ENCODE peak calls at places on chromosomes 13 and 19, in four cellular contexts. One of them, this sample, is unnamed. For H3K4me1, the result is how much of the 10 kb centered on the place peaks cover.

GRCh38 chr13:66992183-66992582 is 238.0 kb downstream of the PCDH9 start:
- DNase-seq in mammary epithelial cell: peak
- DNase-seq in heart left ventricle: no peak
- DNase-seq in CD8-positive, alpha-beta T cell: no peak
- DNase-seq in this sample: no peak

GRCh38 chr13:39446865-39447264 is 156.1 kb downstream of the LHFPL6 start:
- DNase-seq in CD8-positive, alpha-beta T cell: no peak
- DNase-seq in heart left ventricle: no peak
- DNase-seq in mammary epithelial cell: no peak
- DNase-seq in this sample: no peak

GRCh38 chr19:47658431-47659383 is 49.8 kb downstream of the BICRA start:
- DNase-seq in CD8-positive, alpha-beta T cell: no peak
- DNase-seq in heart left ventricle: no peak
- DNase-seq in mammary epithelial cell: no peak
- DNase-seq in this sample: peak

GRCh38 chr13:80307401-80307987 is 33.4 kb downstream of the SPRY2 start:
- DNase-seq in heart left ventricle: no peak
- DNase-seq in CD8-positive, alpha-beta T cell: no peak
- DNase-seq in mammary epithelial cell: no peak
- DNase-seq in this sample: no peak

GRCh38 chr13:48892311-48892710 is 83.4 kb upstream of the FNDC3A start:
- DNase-seq in heart left ventricle: no peak
- DNase-seq in mammary epithelial cell: peak
- DNase-seq in CD8-positive, alpha-beta T cell: no peak
- DNase-seq in this sample: no peak

GRCh38 chr13:30846311-30846710 is 59.8 kb upstream of the MEDAG start:
- DNase-seq in mammary epithelial cell: peak
- DNase-seq in heart left ventricle: no peak
- DNase-seq in CD8-positive, alpha-beta T cell: no peak
- DNase-seq in this sample: no peak

GRCh38 chr13:45989607-45990006 is 62.9 kb downstream of the ZC3H13 start:
- DNase-seq in heart left ventricle: no peak
- DNase-seq in CD8-positive, alpha-beta T cell: no peak
- DNase-seq in mammary epithelial cell: peak
- DNase-seq in this sample: no peak

GRCh38 chr19:34480971-34481821 is at the start of gene WTIP:
- DNase-seq in mammary epithelial cell: peak
- DNase-seq in CD8-positive, alpha-beta T cell: no peak
- DNase-seq in heart left ventricle: peak
- DNase-seq in this sample: peak

GRCh38 chr19:1026189-1027019 is at the start of gene CNN2:
- DNase-seq in mammary epithelial cell: peak
- DNase-seq in heart left ventricle: peak
- DNase-seq in CD8-positive, alpha-beta T cell: peak
- DNase-seq in this sample: peak

GRCh38 chr19:49506575-49507105 is 5.8 kb upstream of the FCGRT start:
- DNase-seq in CD8-positive, alpha-beta T cell: peak
- DNase-seq in mammary epithelial cell: peak
- DNase-seq in heart left ventricle: no peak
- DNase-seq in this sample: peak

GRCh38 chr19:12293771-12294307 is 844 bp downstream of the ZNF44 start:
- DNase-seq in mammary epithelial cell: peak
- DNase-seq in heart left ventricle: peak
- DNase-seq in CD8-positive, alpha-beta T cell: peak
- DNase-seq in this sample: peak

GRCh38 chr19:28631931-28632330 is 581.0 kb downstream of the UQCRFS1 start:
- DNase-seq in mammary epithelial cell: no peak
- DNase-seq in CD8-positive, alpha-beta T cell: no peak
- DNase-seq in heart left ventricle: no peak
- DNase-seq in this sample: no peak

GRCh38 chr19:2305424-2305823 is 2.5 kb downstream of the LINGO3 start:
- DNase-seq in CD8-positive, alpha-beta T cell: no peak
- DNase-seq in mammary epithelial cell: no peak
- DNase-seq in heart left ventricle: no peak
- DNase-seq in this sample: no peak

GRCh38 chr19:1826557-1827521 is 14.8 kb upstream of the ATP8B3 start:
- DNase-seq in mammary epithelial cell: no peak
- DNase-seq in CD8-positive, alpha-beta T cell: no peak
- DNase-seq in heart left ventricle: no peak
- DNase-seq in this sample: no peak

GRCh38 chr13:92317066-92317465 is 909.5 kb upstream of the GPC6 start:
- DNase-seq in CD8-positive, alpha-beta T cell: no peak
- DNase-seq in mammary epithelial cell: no peak
- DNase-seq in heart left ventricle: no peak
- DNase-seq in this sample: no peak

GRCh38 chr13:95607363-95607762 is 37.1 kb downstream of the DZIP1 start:
- DNase-seq in mammary epithelial cell: peak
- DNase-seq in heart left ventricle: no peak
- DNase-seq in CD8-positive, alpha-beta T cell: no peak
- DNase-seq in this sample: no peak

GRCh38 chr19:335486-336066 is 9.0 kb downstream of the MIER2 start:
- DNase-seq in mammary epithelial cell: no peak
- DNase-seq in heart left ventricle: no peak
- DNase-seq in CD8-positive, alpha-beta T cell: no peak
- DNase-seq in this sample: no peak

GRCh38 chr19:49324801-49325491 is at the start of gene SLC6A16:
- DNase-seq in CD8-positive, alpha-beta T cell: no peak
- DNase-seq in heart left ventricle: no peak
- DNase-seq in mammary epithelial cell: no peak
- DNase-seq in this sample: peak

GRCh38 chr19:58513694-58514563 is 2.1 kb upstream of the SLC27A5 start:
- DNase-seq in mammary epithelial cell: peak
- DNase-seq in heart left ventricle: peak
- DNase-seq in CD8-positive, alpha-beta T cell: peak
- DNase-seq in this sample: peak

GRCh38 chr13:109156181-109156935 is 526.9 kb downstream of the MYO16 start:
- DNase-seq in CD8-positive, alpha-beta T cell: no peak
- DNase-seq in mammary epithelial cell: peak
- DNase-seq in heart left ventricle: no peak
- DNase-seq in this sample: no peak

GRCh38 chr13:109145631-109146030 is 516.2 kb downstream of the MYO16 start:
- DNase-seq in mammary epithelial cell: peak
- DNase-seq in CD8-positive, alpha-beta T cell: no peak
- DNase-seq in heart left ventricle: peak
- DNase-seq in this sample: peak

GRCh38 chr19:34179066-34179465 is 6.8 kb downstream of the LSM14A start:
- DNase-seq in CD8-positive, alpha-beta T cell: no peak
- DNase-seq in mammary epithelial cell: no peak
- DNase-seq in heart left ventricle: no peak
- DNase-seq in this sample: no peak

GRCh38 chr13:108194435-108194936 is 20.9 kb downstream of the LIG4 start:
- DNase-seq in CD8-positive, alpha-beta T cell: no peak
- DNase-seq in heart left ventricle: no peak
- DNase-seq in mammary epithelial cell: no peak
- DNase-seq in this sample: no peak

GRCh38 chr13:62293081-62293480 is 877.4 kb upstream of the PCDH20 start:
- DNase-seq in CD8-positive, alpha-beta T cell: no peak
- DNase-seq in mammary epithelial cell: no peak
- DNase-seq in heart left ventricle: no peak
- DNase-seq in this sample: no peak

GRCh38 chr13:54373211-54373610 is 1344.6 kb downstream of the OLFM4 start:
- DNase-seq in CD8-positive, alpha-beta T cell: no peak
- DNase-seq in mammary epithelial cell: no peak
- DNase-seq in heart left ventricle: no peak
- DNase-seq in this sample: no peak

GRCh38 chr19:29084266-29084665 is 128.7 kb downstream of the UQCRFS1 start:
- DNase-seq in heart left ventricle: no peak
- DNase-seq in CD8-positive, alpha-beta T cell: no peak
- DNase-seq in mammary epithelial cell: no peak
- DNase-seq in this sample: no peak

GRCh38 chr13:50936681-50937080 is 27.1 kb downstream of the RNASEH2B start:
- DNase-seq in heart left ventricle: no peak
- DNase-seq in CD8-positive, alpha-beta T cell: no peak
- DNase-seq in mammary epithelial cell: no peak
- DNase-seq in this sample: no peak

GRCh38 chr19:57310792-57311191 is 9.5 kb upstream of the ZNF543 start:
- DNase-seq in CD8-positive, alpha-beta T cell: no peak
- DNase-seq in mammary epithelial cell: no peak
- DNase-seq in heart left ventricle: no peak
- DNase-seq in this sample: no peak

GRCh38 chr19:42024622-42025111 is 30.6 kb upstream of the ATP1A3 start:
- DNase-seq in CD8-positive, alpha-beta T cell: no peak
- DNase-seq in heart left ventricle: peak
- DNase-seq in mammary epithelial cell: no peak
- DNase-seq in this sample: no peak

GRCh38 chr19:35518313-35518712 is 4.9 kb upstream of the DMKN start:
- DNase-seq in mammary epithelial cell: peak
- DNase-seq in CD8-positive, alpha-beta T cell: no peak
- DNase-seq in heart left ventricle: no peak
- DNase-seq in this sample: no peak

GRCh38 chr19:47356900-47357299 is 7.8 kb downstream of the DHX34 start:
- DNase-seq in heart left ventricle: no peak
- DNase-seq in CD8-positive, alpha-beta T cell: no peak
- DNase-seq in mammary epithelial cell: no peak
- DNase-seq in this sample: no peak

GRCh38 chr19:1373534-1374249 is 10.0 kb upstream of the NDUFS7 start:
- DNase-seq in CD8-positive, alpha-beta T cell: no peak
- DNase-seq in mammary epithelial cell: no peak
- DNase-seq in heart left ventricle: peak
- DNase-seq in this sample: no peak

GRCh38 chr19:38090561-38090960 is 133.5 kb downstream of the DPF1 start:
- DNase-seq in heart left ventricle: no peak
- DNase-seq in mammary epithelial cell: no peak
- DNase-seq in CD8-positive, alpha-beta T cell: no peak
- DNase-seq in this sample: no peak

GRCh38 chr13:71513414-71514063 is 353.5 kb downstream of the DACH1 start:
- DNase-seq in CD8-positive, alpha-beta T cell: no peak
- DNase-seq in mammary epithelial cell: no peak
- DNase-seq in heart left ventricle: no peak
- DNase-seq in this sample: no peak

GRCh38 chr19:10104665-10105221 is 1.4 kb upstream of the PPAN start:
- DNase-seq in mammary epithelial cell: no peak
- DNase-seq in CD8-positive, alpha-beta T cell: peak
- DNase-seq in heart left ventricle: no peak
- DNase-seq in this sample: peak

GRCh38 chr13:27379694-27380596 is 44.5 kb upstream of the GTF3A start:
- DNase-seq in mammary epithelial cell: peak
- DNase-seq in CD8-positive, alpha-beta T cell: peak
- DNase-seq in heart left ventricle: peak
- DNase-seq in this sample: peak

GRCh38 chr13:27381601-27382000 is 42.8 kb upstream of the GTF3A start:
- DNase-seq in heart left ventricle: no peak
- DNase-seq in mammary epithelial cell: no peak
- DNase-seq in CD8-positive, alpha-beta T cell: no peak
- DNase-seq in this sample: no peak

GRCh38 chr13:27388236-27388635 is 36.2 kb upstream of the GTF3A start:
- DNase-seq in mammary epithelial cell: no peak
- DNase-seq in heart left ventricle: no peak
- DNase-seq in CD8-positive, alpha-beta T cell: no peak
- DNase-seq in this sample: no peak

GRCh38 chr13:27383104-27383921 is 41.1 kb upstream of the GTF3A start:
- DNase-seq in heart left ventricle: no peak
- DNase-seq in CD8-positive, alpha-beta T cell: no peak
- DNase-seq in mammary epithelial cell: no peak
- DNase-seq in this sample: no peak

DNA sequence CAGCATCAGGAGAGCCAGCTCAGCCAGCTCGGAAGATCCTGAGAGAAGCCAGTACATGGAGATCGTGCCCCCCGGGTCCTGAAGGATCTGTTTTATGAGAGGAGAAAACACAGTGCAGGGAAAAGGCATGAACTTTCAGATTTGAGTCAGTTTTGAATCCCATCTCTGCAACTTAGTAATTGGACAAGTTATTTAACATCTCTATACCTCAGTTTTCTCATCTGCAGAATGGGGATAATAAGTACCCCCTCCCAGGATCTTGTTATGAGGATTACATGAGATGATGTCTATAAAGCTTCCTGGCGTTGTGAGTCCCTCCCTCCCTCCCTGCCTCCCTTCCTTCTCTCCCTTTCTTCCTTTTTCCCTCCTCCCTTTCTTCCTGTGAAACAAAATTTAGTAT is 40.1 kb upstream of the GTF3A start:
- DNase-seq in mammary epithelial cell: no peak
- DNase-seq in CD8-positive, alpha-beta T cell: no peak
- DNase-seq in heart left ventricle: no peak
- DNase-seq in this sample: no peak
- H3K4me1 ChIP-seq in mammary epithelial cell: under half
- H3K4me1 ChIP-seq in CD8-positive, alpha-beta T cell: under half
- H3K4me1 ChIP-seq in heart left ventricle: under half
- H3K4me1 ChIP-seq in this sample: under half

DNA sequence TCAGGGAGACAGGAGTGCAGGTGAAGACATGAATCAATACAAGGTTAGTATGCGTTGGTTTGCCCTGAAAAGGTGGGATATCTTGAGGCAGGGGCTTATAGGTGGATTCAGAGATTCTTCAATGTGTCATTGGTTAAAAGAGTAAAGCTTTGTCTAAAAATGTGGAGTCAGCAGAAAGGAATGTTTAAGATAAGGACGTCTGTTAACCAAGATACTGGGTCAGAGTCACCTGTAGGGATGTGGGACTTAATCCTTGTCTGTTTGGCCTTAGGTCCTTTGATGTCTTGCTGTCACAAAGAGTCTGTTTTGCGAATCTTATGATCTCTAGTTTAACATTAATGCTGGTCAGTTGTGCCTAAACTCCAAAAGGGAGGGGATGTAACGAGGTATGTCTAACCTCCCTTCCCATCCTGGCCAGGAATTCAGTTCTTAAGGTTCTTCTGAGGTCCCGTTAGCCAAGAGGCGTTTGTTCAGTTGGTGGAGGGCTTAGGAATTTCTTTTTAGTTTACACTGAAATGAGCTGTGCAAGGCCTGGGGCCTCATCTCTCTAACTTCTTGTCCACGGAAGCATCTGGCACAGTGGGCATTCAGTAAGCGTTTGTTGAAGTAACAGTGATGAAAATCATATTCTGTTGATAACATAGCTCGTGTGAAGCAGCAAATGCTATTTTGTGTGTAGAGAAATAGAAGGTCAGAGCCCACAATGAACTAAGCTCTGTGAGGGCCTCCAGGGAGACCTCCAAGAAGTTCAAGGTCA is 96.2 kb upstream of the RNF113B start:
- DNase-seq in CD8-positive, alpha-beta T cell: no peak
- DNase-seq in mammary epithelial cell: no peak
- DNase-seq in heart left ventricle: no peak
- DNase-seq in this sample: no peak
- H3K27ac ChIP-seq in CD8-positive, alpha-beta T cell: no peak
- H3K27ac ChIP-seq in mammary epithelial cell: no peak
- H3K27ac ChIP-seq in heart left ventricle: no peak
- H3K27ac ChIP-seq in this sample: no peak

DNA sequence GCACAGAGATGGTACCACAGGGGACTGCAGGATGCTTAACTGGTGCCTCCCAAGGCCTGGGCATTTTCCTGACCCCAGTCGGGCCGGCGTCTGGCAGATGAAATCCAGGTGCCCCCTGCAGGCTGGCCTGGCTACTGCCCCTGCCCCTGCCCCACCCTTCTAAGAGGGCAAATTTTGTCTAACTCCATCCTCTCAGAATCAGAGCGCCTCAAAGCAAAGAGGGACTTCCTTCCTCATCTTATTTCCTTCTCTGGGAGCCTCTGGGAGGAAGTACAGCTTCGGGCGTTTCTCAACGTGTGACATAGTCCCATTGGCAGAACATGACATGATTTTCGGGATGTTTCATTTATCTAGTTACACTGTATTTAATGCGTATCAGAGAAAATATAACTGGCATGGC is 2.7 kb downstream of the PRKACA start:
- DNase-seq in heart left ventricle: peak
- DNase-seq in CD8-positive, alpha-beta T cell: peak
- DNase-seq in mammary epithelial cell: no peak
- DNase-seq in this sample: peak
- H3K4me1 ChIP-seq in heart left ventricle: half or more
- H3K4me1 ChIP-seq in CD8-positive, alpha-beta T cell: under half
- H3K4me1 ChIP-seq in mammary epithelial cell: under half
- H3K4me1 ChIP-seq in this sample: under half

GRCh38 chr13:113820813-113821651 is 42.8 kb downstream of the GAS6 start:
- DNase-seq in heart left ventricle: peak
- DNase-seq in mammary epithelial cell: peak
- DNase-seq in CD8-positive, alpha-beta T cell: no peak
- DNase-seq in this sample: no peak
- H3K27ac ChIP-seq in heart left ventricle: peak
- H3K27ac ChIP-seq in mammary epithelial cell: peak
- H3K27ac ChIP-seq in CD8-positive, alpha-beta T cell: no peak
- H3K27ac ChIP-seq in this sample: no peak

This sample was measured in colonic mucosa.